ENCODE peak calls at places on chromosomes 7 and 10, in five cellular contexts. M is NB4, T is endothelial cell of umbilical vein, O is tibial nerve, D is prostate gland. A is an unnamed sample.

GRCh38 chr7:39950473-39951155 is 558 bp downstream of the CDK13 start:
- DNase-seq in T (peak), M (peak), O (no peak), D (peak), A (peak)

GRCh38 chr10:120607016-120607709 is 150.1 kb downstream of the PLPP4 start:
- DNase-seq in D (no peak), O (no peak), M (no peak), T (peak), A (no peak)

GRCh38 chr7:112404321-112404720 is 45.9 kb upstream of the IFRD1 start:
- DNase-seq in O (no peak), D (no peak), T (no peak), M (no peak), A (no peak)

GRCh38 chr10:4835494-4835918 is 9.5 kb downstream of the AKR1E2 start:
- DNase-seq in M (no peak), O (no peak), D (no peak), T (no peak), A (no peak)

GRCh38 chr10:34627331-34627730 is 187.8 kb downstream of the PARD3 start:
- DNase-seq in D (no peak), O (no peak), M (peak), T (no peak), A (peak)

GRCh38 chr10:68756246-68756645 is 35.2 kb downstream of the CCAR1 start:
- DNase-seq in T (no peak), O (no peak), M (no peak), D (no peak), A (no peak)

GRCh38 chr10:5356479-5356763 is 8.3 kb upstream of the UCN3 start:
- DNase-seq in T (no peak), O (no peak), D (no peak), M (no peak), A (no peak)

GRCh38 chr10:3811331-3811870 is 26.4 kb upstream of the KLF6 start:
- DNase-seq in M (peak), D (peak), O (peak), T (peak), A (no peak)

GRCh38 chr7:119782286-119782685 is 490.7 kb upstream of the KCND2 start:
- DNase-seq in M (no peak), T (no peak), D (no peak), O (no peak), A (no peak)

GRCh38 chr7:101465576-101466196 is 103.0 kb downstream of the COL26A1 start:
- DNase-seq in M (no peak), O (no peak), T (peak), D (no peak), A (no peak)

GRCh38 chr10:21238717-21239116 is 286.8 kb downstream of the SKIDA1 start:
- DNase-seq in T (no peak), M (no peak), D (no peak), O (no peak), A (no peak)

GRCh38 chr7:82319674-82320118 is 123.9 kb downstream of the CACNA2D1 start:
- DNase-seq in T (peak), D (peak), M (no peak), O (peak), A (no peak)

GRCh38 chr10:22805304-22805703 is 90.9 kb upstream of the PIP4K2A start:
- DNase-seq in M (no peak), O (peak), D (no peak), T (peak), A (no peak)

GRCh38 chr7:122886357-122887081 is at the start of gene CADPS2:
- DNase-seq in T (peak), M (no peak), D (peak), O (peak), A (peak)

GRCh38 chr10:27558612-27559020 is 54.5 kb downstream of the RAB18 start:
- DNase-seq in D (peak), M (peak), O (peak), T (peak), A (peak)

GRCh38 chr7:14197280-14197679 is 207.8 kb upstream of the ETV1 start:
- DNase-seq in T (no peak), D (no peak), M (no peak), O (peak), A (no peak)

GRCh38 chr10:117541909-117542705 is 439 bp upstream of the EMX2 start:
- DNase-seq in T (no peak), D (no peak), M (no peak), O (no peak), A (no peak)

GRCh38 chr10:132452651-132453469 is 55.9 kb downstream of the PWWP2B start:
- DNase-seq in M (peak), O (peak), T (peak), D (peak), A (peak)

GRCh38 chr7:24965831-24966708 is 13.9 kb downstream of the OSBPL3 start:
- DNase-seq in O (peak), M (peak), D (no peak), T (peak), A (no peak)

GRCh38 chr7:148699772-148700629 is 1.3 kb downstream of the CUL1 start:
- DNase-seq in T (peak), D (no peak), M (peak), O (no peak), A (no peak)

GRCh38 chr7:65411249-65411648 is 37.6 kb downstream of the ZNF92 start:
- DNase-seq in O (no peak), M (no peak), T (no peak), D (no peak), A (no peak)

GRCh38 chr7:31687024-31687423 is at the start of gene PPP1R17:
- DNase-seq in T (no peak), M (no peak), D (no peak), O (no peak), A (no peak)

GRCh38 chr10:86747796-86748581 is 8.4 kb upstream of the BMPR1A start:
- DNase-seq in M (no peak), O (no peak), T (peak), D (no peak), A (no peak)

GRCh38 chr10:82318533-82318932 is 443.5 kb downstream of the NRG3 start:
- DNase-seq in T (no peak), D (no peak), M (no peak), O (no peak), A (no peak)

GRCh38 chr7:156166692-156167416 is 354.6 kb upstream of the SHH start:
- DNase-seq in D (no peak), T (no peak), O (no peak), M (no peak), A (no peak)

GRCh38 chr10:49369216-49370162 is 26.4 kb downstream of the DRGX start:
- DNase-seq in M (no peak), O (no peak), T (peak), D (no peak), A (no peak)

GRCh38 chr7:152176797-152177196 is 151.3 kb downstream of the GALNT11 start:
- DNase-seq in M (no peak), O (no peak), D (no peak), T (no peak), A (no peak)

GRCh38 chr10:3516191-3516590 is 268.8 kb downstream of the KLF6 start:
- DNase-seq in T (no peak), D (no peak), M (no peak), O (no peak), A (no peak)

GRCh38 chr7:70640266-70640833 is 491.6 kb upstream of the GALNT17 start:
- DNase-seq in M (no peak), T (no peak), O (no peak), D (no peak), A (no peak)

GRCh38 chr10:44424953-44425352 is 40.1 kb upstream of the CXCL12 start:
- DNase-seq in D (no peak), M (no peak), O (no peak), T (no peak), A (no peak)

GRCh38 chr10:132836832-132837540 is 51.0 kb upstream of the NKX6-2 start:
- DNase-seq in M (peak), O (no peak), T (peak), D (no peak), A (peak)

GRCh38 chr10:8325417-8325980 is 271.0 kb downstream of the GATA3 start:
- DNase-seq in M (no peak), T (no peak), O (no peak), D (no peak), A (no peak)

GRCh38 chr10:110568055-110568735 is 700 bp downstream of the SMC3 start:
- DNase-seq in O (peak), T (peak), M (peak), D (peak), A (peak)

GRCh38 chr10:11162828-11163599 is 145.3 kb downstream of the CELF2 start:
- DNase-seq in D (no peak), T (no peak), M (peak), O (peak), A (peak)

GRCh38 chr7:68336534-68336933 is 1261.7 kb upstream of the AUTS2 start:
- DNase-seq in D (no peak), T (no peak), M (no peak), O (no peak), A (no peak)

GRCh38 chr10:72611783-72612182 is 14.1 kb downstream of the MICU1 start:
- DNase-seq in T (no peak), O (no peak), D (no peak), M (no peak), A (no peak)

GRCh38 chr7:44576228-44576627 is 2.5 kb upstream of the DDX56 start:
- DNase-seq in T (no peak), D (no peak), M (no peak), O (no peak), A (no peak)

GRCh38 chr7:44580945-44581344 is 1.1 kb downstream of the TMED4 start:
- DNase-seq in D (no peak), T (no peak), M (no peak), O (no peak), A (no peak)

GRCh38 chr7:44583145-44583544 is 1.1 kb upstream of the TMED4 start:
- DNase-seq in M (peak), D (no peak), T (no peak), O (no peak), A (no peak)

GRCh38 chr7:44581426-44581906 is 565 bp downstream of the TMED4 start:
- DNase-seq in M (peak), O (no peak), T (no peak), D (no peak), A (no peak)

GRCh38 chr7:44581907-44582603 is at the start of gene TMED4:
- DNase-seq in M (peak), D (peak), T (peak), O (peak), A (peak)
- TF ChIP-seq POLR2A in M (peak), D (peak), T (peak), O (peak), A (peak)

DNA sequence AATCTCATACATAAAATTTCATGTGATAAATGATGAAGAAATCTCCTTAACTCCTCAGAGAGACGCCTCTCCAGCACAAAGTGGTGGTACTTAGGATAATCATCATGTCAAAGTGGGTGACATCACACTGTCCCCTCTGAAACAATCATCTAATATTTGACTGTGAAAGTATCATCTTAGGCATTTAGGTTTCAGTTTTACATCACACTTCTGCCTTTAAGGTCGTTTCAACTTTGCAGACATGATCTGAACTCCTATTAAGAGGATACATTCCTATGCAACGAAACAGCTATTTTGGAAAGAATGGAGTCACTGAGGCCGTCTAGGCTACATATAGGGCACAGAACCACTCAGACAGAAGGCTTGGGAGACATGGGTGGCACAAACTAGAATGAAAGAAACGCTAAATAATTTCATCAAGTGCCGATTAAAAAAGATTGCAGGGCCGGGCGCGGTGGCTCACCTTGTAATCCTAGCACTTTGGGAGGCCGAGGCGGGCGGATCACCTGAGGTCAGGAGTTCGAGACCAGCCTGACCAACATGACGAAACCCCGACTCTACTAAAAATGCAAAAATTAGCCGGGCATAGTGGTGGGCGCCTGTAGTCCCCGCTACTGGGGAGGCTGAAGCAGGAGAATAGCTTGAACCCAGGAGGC is 2.0 kb downstream of the VOPP1 start:
- DNase-seq in M (no peak), D (no peak), T (peak), O (no peak), A (no peak)
- TF ChIP-seq POLR2A in M (no peak), D (no peak), T (no peak), O (no peak), A (peak)

GRCh38 chr7:132901241-132901640 is 180.6 kb downstream of the CHCHD3 start:
- DNase-seq in T (no peak), M (no peak), O (no peak), D (no peak), A (no peak)
- TF ChIP-seq POLR2A in T (no peak), M (no peak), O (no peak), D (no peak), A (no peak)

GRCh38 chr7:47512481-47513176 is 69.3 kb downstream of the TNS3 start:
- DNase-seq in M (no peak), D (no peak), O (no peak), T (no peak), A (no peak)
- TF ChIP-seq POLR2A in M (no peak), D (no peak), O (no peak), T (no peak), A (no peak)

DNA sequence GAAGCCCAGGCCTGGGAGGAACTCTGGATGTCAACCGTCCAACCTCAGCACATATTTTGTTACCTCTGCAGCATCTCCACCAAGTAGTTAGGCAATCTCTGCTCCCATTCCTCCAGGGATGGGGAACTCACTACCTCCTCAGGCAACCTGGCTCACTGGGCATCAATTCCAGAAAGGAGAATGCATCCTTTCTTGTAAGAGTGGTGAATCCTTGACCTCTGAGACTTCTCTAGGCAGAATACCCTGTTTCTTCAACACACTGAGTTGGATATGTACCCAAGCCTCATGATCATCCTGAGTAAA is 136.7 kb upstream of the ZMIZ1 start:
- DNase-seq in O (no peak), M (no peak), D (no peak), T (no peak), A (no peak)
- TF ChIP-seq POLR2A in O (no peak), M (no peak), D (no peak), T (no peak), A (no peak)

GRCh38 chr10:32413513-32413912 is 32.4 kb upstream of the CCDC7 start:
- DNase-seq in O (no peak), T (peak), M (no peak), D (no peak), A (no peak)
- TF ChIP-seq POLR2A in O (no peak), T (no peak), M (no peak), D (no peak), A (no peak)

GRCh38 chr7:157460721-157461120 is 123.9 kb downstream of the DNAJB6 start:
- DNase-seq in D (no peak), T (no peak), M (no peak), O (no peak), A (no peak)
- TF ChIP-seq POLR2A in D (no peak), T (no peak), M (no peak), O (no peak), A (no peak)

DNA sequence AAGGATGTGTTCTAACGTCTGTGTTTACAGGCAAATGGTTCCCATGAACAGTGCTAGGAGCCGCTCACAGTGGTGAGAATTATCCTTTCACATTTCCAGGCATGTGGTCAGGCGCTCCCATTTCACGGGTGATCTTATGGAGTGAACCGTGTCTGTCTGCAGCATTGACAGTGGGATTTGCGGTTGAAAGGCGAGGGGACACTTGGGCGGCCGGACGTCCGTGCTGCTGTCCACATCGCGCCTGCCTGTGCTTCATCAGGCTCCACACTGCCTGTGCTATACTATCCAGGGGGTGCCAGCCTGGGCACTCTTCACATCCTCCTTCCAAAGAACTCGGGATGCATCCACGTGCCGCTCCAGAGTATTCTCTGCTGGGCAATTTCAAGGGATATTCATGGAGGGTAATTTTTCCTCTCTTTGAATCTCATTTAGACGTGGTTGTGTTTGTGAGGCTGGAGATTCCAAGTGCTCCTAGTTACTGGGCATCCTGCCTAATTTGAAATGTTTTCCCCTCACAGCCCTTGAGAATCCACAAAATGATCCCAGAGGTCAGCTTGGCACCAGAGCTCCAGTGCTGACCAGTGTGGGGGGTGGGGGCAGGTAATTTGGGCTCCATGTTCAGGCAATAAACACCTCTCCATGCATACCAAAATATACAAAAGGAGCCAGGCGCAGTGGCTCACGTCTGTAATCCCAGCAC is 61.9 kb upstream of the EBF3 start:
- DNase-seq in T (no peak), O (no peak), D (no peak), M (no peak), A (no peak)
- TF ChIP-seq POLR2A in T (no peak), O (no peak), D (no peak), M (no peak), A (no peak)